ENCODE peak calls at places on chromosome 2, in ten cellular contexts. J, B, M, A, L, G, S, P, R and E are unnamed samples.

GRCh38 chr2:75100011-75100680 is 99.2 kb downstream of the TACR1 start:
- DNase-seq in J (no peak), B (no peak), M (no peak), A (no peak), L (no peak), G (no peak), S (peak), P (peak), R (no peak), E (peak)

GRCh38 chr2:166269322-166269721 is 106.4 kb downstream of the SCN9A start:
- DNase-seq in J (no peak), B (no peak), M (no peak), A (no peak), L (no peak), G (no peak), S (no peak), P (no peak), R (no peak), E (no peak)

GRCh38 chr2:105873281-105873680 is 128.6 kb downstream of the NCK2 start:
- DNase-seq in J (no peak), B (no peak), M (no peak), A (no peak), L (no peak), G (no peak), S (no peak), P (no peak), R (no peak), E (no peak)

GRCh38 chr2:153163055-153163454 is 315.5 kb downstream of the RPRM start:
- DNase-seq in J (no peak), B (no peak), M (no peak), A (no peak), L (peak), G (no peak), S (peak), P (no peak), R (no peak), E (no peak)

GRCh38 chr2:239116456-239117246 is 268.8 kb downstream of the TWIST2 start:
- DNase-seq in J (no peak), B (no peak), M (no peak), A (no peak), L (no peak), G (no peak), S (peak), P (no peak), R (no peak), E (no peak)

GRCh38 chr2:65686928-65687521 is 254.6 kb upstream of the SPRED2 start:
- DNase-seq in J (no peak), B (no peak), M (no peak), A (no peak), L (no peak), G (no peak), S (no peak), P (no peak), R (no peak), E (no peak)

GRCh38 chr2:40210344-40210967 is 241.4 kb downstream of the SLC8A1 start:
- DNase-seq in J (no peak), B (no peak), M (no peak), A (no peak), L (no peak), G (no peak), S (no peak), P (no peak), R (no peak), E (no peak)

GRCh38 chr2:96802281-96802595 is 13.8 kb upstream of the CNNM3 start:
- DNase-seq in J (peak), B (peak), M (no peak), A (no peak), L (peak), G (no peak), S (no peak), P (no peak), R (peak), E (no peak)

GRCh38 chr2:29606105-29606871 is 315.1 kb downstream of the ALK start:
- DNase-seq in J (no peak), B (no peak), M (no peak), A (no peak), L (no peak), G (no peak), S (peak), P (peak), R (no peak), E (peak)

GRCh38 chr2:128139624-128140023 is 48.6 kb downstream of the UGGT1 start:
- DNase-seq in J (no peak), B (no peak), M (no peak), A (no peak), L (no peak), G (no peak), S (no peak), P (no peak), R (no peak), E (no peak)

GRCh38 chr2:199307461-199307860 is 150.3 kb downstream of the SATB2 start:
- DNase-seq in J (no peak), B (no peak), M (no peak), A (no peak), L (no peak), G (no peak), S (peak), P (no peak), R (no peak), E (peak)

GRCh38 chr2:161238559-161239415 is 69.4 kb upstream of the PSMD14 start:
- DNase-seq in J (peak), B (peak), M (peak), A (peak), L (peak), G (peak), S (peak), P (no peak), R (peak), E (peak)

GRCh38 chr2:191078165-191078867 is 64.3 kb upstream of the STAT1 start:
- DNase-seq in J (no peak), B (no peak), M (no peak), A (no peak), L (no peak), G (no peak), S (no peak), P (no peak), R (no peak), E (no peak)

GRCh38 chr2:3433339-3433699 is 53.8 kb downstream of the TRAPPC12 start:
- DNase-seq in J (no peak), B (no peak), M (no peak), A (no peak), L (no peak), G (no peak), S (no peak), P (no peak), R (no peak), E (no peak)

GRCh38 chr2:188523901-188524300 is 232.2 kb downstream of the GULP1 start:
- DNase-seq in J (no peak), B (no peak), M (no peak), A (no peak), L (no peak), G (no peak), S (peak), P (no peak), R (no peak), E (no peak)